ENCODE peak calls at places on chromosomes 3 and 15, in nine cellular contexts. Z, W, A, T, D, F, E, O and B are unnamed samples.

GRCh38 chr3:159911664-159912037 is 77.0 kb upstream of the IL12A start:
- DNase-seq in Z (no peak), W (no peak), A (no peak), T (no peak), D (no peak), F (no peak), E (no peak), O (no peak), B (no peak)

GRCh38 chr15:60682115-60682514 is 203.2 kb upstream of the ICE2 start:
- DNase-seq in Z (no peak), W (no peak), A (no peak), T (peak), D (no peak), F (no peak), E (no peak), O (no peak), B (no peak)

GRCh38 chr3:27945229-27945628 is 223.1 kb upstream of the EOMES start:
- DNase-seq in Z (no peak), W (no peak), A (no peak), T (no peak), D (no peak), F (no peak), E (no peak), O (no peak), B (no peak)

GRCh38 chr3:33277193-33277882 is at the start of gene FBXL2:
- DNase-seq in Z (no peak), W (peak), A (peak), T (peak), D (peak), F (no peak), E (no peak), O (no peak), B (no peak)

GRCh38 chr15:73700041-73700842 is 16.1 kb downstream of the CD276 start:
- DNase-seq in Z (peak), W (peak), A (peak), T (peak), D (peak), F (peak), E (peak), O (peak), B (peak)

GRCh38 chr3:155418426-155418825 is 124.9 kb upstream of the STRIT1 start:
- DNase-seq in Z (no peak), W (no peak), A (no peak), T (peak), D (peak), F (no peak), E (no peak), O (no peak), B (peak)

GRCh38 chr15:43777293-43777819 is 590 bp upstream of the ELL3 start:
- DNase-seq in Z (peak), W (peak), A (peak), T (peak), D (peak), F (peak), E (peak), O (peak), B (no peak)

GRCh38 chr3:107116251-107116650 is 261.0 kb upstream of the CCDC54 start:
- DNase-seq in Z (no peak), W (no peak), A (no peak), T (no peak), D (no peak), F (no peak), E (no peak), O (no peak), B (no peak)

GRCh38 chr3:138747229-138747628 is 87.5 kb downstream of the PIK3CB start:
- DNase-seq in Z (no peak), W (no peak), A (no peak), T (no peak), D (no peak), F (no peak), E (no peak), O (no peak), B (no peak)

GRCh38 chr3:133949438-133949837 is 53.8 kb upstream of the RAB6B start:
- DNase-seq in Z (no peak), W (no peak), A (no peak), T (no peak), D (no peak), F (no peak), E (no peak), O (no peak), B (no peak)

GRCh38 chr3:9795212-9795611 is 2.3 kb downstream of the ARPC4 start:
- DNase-seq in Z (no peak), W (no peak), A (no peak), T (no peak), D (no peak), F (no peak), E (no peak), O (no peak), B (no peak)

GRCh38 chr3:115239717-115240116 is 92.6 kb upstream of the ZBTB20 start:
- DNase-seq in Z (no peak), W (peak), A (peak), T (peak), D (peak), F (no peak), E (no peak), O (no peak), B (no peak)

GRCh38 chr3:39404943-39405686 is 1.4 kb upstream of the RPSA start:
- DNase-seq in Z (no peak), W (no peak), A (no peak), T (no peak), D (no peak), F (no peak), E (no peak), O (no peak), B (no peak)

GRCh38 chr3:85360742-85361387 is 402.1 kb downstream of the CADM2 start:
- DNase-seq in Z (no peak), W (no peak), A (no peak), T (no peak), D (peak), F (no peak), E (no peak), O (no peak), B (peak)

GRCh38 chr3:159800434-159801121 is 188.1 kb upstream of the IL12A start:
- DNase-seq in Z (no peak), W (no peak), A (no peak), T (no peak), D (no peak), F (no peak), E (no peak), O (no peak), B (no peak)

GRCh38 chr3:138477120-138477519 is 42.7 kb downstream of the ESYT3 start:
- DNase-seq in Z (no peak), W (no peak), A (no peak), T (no peak), D (no peak), F (no peak), E (no peak), O (no peak), B (no peak)

GRCh38 chr3:125431912-125432587 is 56.9 kb upstream of the ZNF148 start:
- DNase-seq in Z (no peak), W (no peak), A (no peak), T (peak), D (no peak), F (no peak), E (no peak), O (no peak), B (no peak)

GRCh38 chr15:75929799-75930565 is 26.3 kb downstream of the FBXO22 start:
- DNase-seq in Z (no peak), W (no peak), A (no peak), T (no peak), D (no peak), F (no peak), E (no peak), O (no peak), B (no peak)

GRCh38 chr15:56989411-56989924 is 71.0 kb downstream of the TCF12 start:
- DNase-seq in Z (no peak), W (no peak), A (no peak), T (peak), D (no peak), F (no peak), E (no peak), O (no peak), B (no peak)

GRCh38 chr3:123819949-123820348 is 64.2 kb downstream of the MYLK start:
- DNase-seq in Z (no peak), W (no peak), A (no peak), T (no peak), D (no peak), F (no peak), E (no peak), O (no peak), B (no peak)

GRCh38 chr3:16426665-16427064 is 86.8 kb downstream of the RFTN1 start:
- DNase-seq in Z (no peak), W (no peak), A (no peak), T (no peak), D (no peak), F (no peak), E (no peak), O (no peak), B (no peak)

GRCh38 chr3:107816082-107816481 is 274.7 kb downstream of the CD47 start:
- DNase-seq in Z (no peak), W (no peak), A (no peak), T (no peak), D (no peak), F (no peak), E (no peak), O (no peak), B (no peak)

GRCh38 chr3:13676618-13677017 is 127.7 kb downstream of the FBLN2 start:
- DNase-seq in Z (no peak), W (no peak), A (no peak), T (no peak), D (no peak), F (no peak), E (no peak), O (no peak), B (no peak)

GRCh38 chr15:43977072-43977884 is 150.5 kb downstream of the WDR76 start:
- DNase-seq in Z (no peak), W (no peak), A (no peak), T (no peak), D (no peak), F (no peak), E (peak), O (no peak), B (no peak)

GRCh38 chr15:58393196-58393790 is 38.5 kb upstream of the LIPC start:
- DNase-seq in Z (no peak), W (no peak), A (no peak), T (peak), D (peak), F (no peak), E (no peak), O (no peak), B (no peak)

GRCh38 chr3:30324587-30324986 is 281.8 kb upstream of the TGFBR2 start:
- DNase-seq in Z (no peak), W (no peak), A (no peak), T (peak), D (no peak), F (no peak), E (no peak), O (no peak), B (no peak)

GRCh38 chr3:138950006-138950644 is 3.1 kb downstream of the FOXL2NB start:
- DNase-seq in Z (no peak), W (no peak), A (no peak), T (peak), D (peak), F (no peak), E (no peak), O (no peak), B (no peak)

GRCh38 chr15:91420689-91421088 is 320.6 kb downstream of the SV2B start:
- DNase-seq in Z (no peak), W (no peak), A (no peak), T (no peak), D (no peak), F (no peak), E (no peak), O (no peak), B (no peak)

GRCh38 chr3:177286034-177286433 is 88.8 kb upstream of the TBL1XR1 start:
- DNase-seq in Z (no peak), W (no peak), A (no peak), T (peak), D (no peak), F (no peak), E (no peak), O (no peak), B (no peak)

GRCh38 chr3:81612768-81613167 is 148.7 kb downstream of the GBE1 start:
- DNase-seq in Z (no peak), W (no peak), A (no peak), T (no peak), D (no peak), F (no peak), E (no peak), O (no peak), B (no peak)

GRCh38 chr3:15041950-15042349 is 23.2 kb downstream of the MRPS25 start:
- DNase-seq in Z (no peak), W (no peak), A (no peak), T (no peak), D (no peak), F (no peak), E (no peak), O (no peak), B (no peak)

GRCh38 chr3:190562866-190563525 is 49.1 kb downstream of the IL1RAP start:
- DNase-seq in Z (no peak), W (no peak), A (no peak), T (peak), D (no peak), F (no peak), E (no peak), O (no peak), B (no peak)

GRCh38 chr3:4504340-4505261 is 11.5 kb downstream of the ITPR1 start:
- DNase-seq in Z (no peak), W (no peak), A (no peak), T (peak), D (no peak), F (no peak), E (peak), O (peak), B (no peak)

DNA sequence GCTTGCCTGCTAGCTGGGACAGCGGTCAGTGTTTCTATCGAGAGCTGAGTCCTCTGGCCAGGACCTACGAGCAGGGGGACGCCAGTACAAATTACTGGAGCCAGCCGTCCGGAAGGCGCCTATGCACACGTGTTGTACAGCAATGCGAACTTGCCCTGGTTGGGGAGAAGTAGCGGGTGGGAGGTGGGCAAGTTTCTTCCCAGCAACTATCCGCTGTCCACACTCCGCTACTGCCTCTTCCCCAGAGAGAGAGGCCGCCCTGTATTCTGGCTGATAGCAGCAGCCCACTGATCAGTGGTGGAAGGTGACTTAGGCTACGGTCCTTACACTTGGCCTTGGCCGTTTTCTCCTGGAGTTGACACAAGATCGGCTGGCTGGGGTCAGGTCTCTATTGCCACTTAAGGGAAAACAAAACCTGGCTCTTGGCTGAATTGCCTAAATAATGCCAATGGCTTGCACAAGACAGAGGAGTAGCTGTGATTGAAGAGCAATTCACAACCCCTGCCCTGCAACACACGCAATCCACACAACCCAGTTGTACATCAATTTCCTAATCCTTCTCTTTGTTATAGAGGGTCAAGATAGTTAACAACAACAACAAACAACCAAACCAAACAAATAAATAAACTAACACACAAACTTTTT is 12.8 kb upstream of the SHC4 start:
- DNase-seq in Z (no peak), W (peak), A (peak), T (no peak), D (no peak), F (no peak), E (no peak), O (no peak), B (peak)
- H3K27ac ChIP-seq in Z (no peak), W (peak), A (peak), T (no peak), D (peak), F (no peak), E (no peak), O (no peak), B (peak)

GRCh38 chr3:64145438-64145837 is 79.8 kb downstream of the PRICKLE2 start:
- DNase-seq in Z (no peak), W (no peak), A (no peak), T (no peak), D (no peak), F (no peak), E (no peak), O (no peak), B (no peak)

GRCh38 chr3:64143399-64144130 is 81.7 kb downstream of the PRICKLE2 start:
- DNase-seq in Z (no peak), W (no peak), A (no peak), T (peak), D (no peak), F (no peak), E (no peak), O (no peak), B (no peak)

GRCh38 chr3:64141476-64141875 is 83.8 kb downstream of the PRICKLE2 start:
- DNase-seq in Z (no peak), W (no peak), A (no peak), T (no peak), D (no peak), F (no peak), E (no peak), O (no peak), B (no peak)

GRCh38 chr3:64147211-64147610 is 78.1 kb downstream of the PRICKLE2 start:
- DNase-seq in Z (no peak), W (no peak), A (no peak), T (no peak), D (no peak), F (no peak), E (no peak), O (no peak), B (no peak)

GRCh38 chr3:64144241-64144900 is 80.9 kb downstream of the PRICKLE2 start:
- DNase-seq in Z (no peak), W (no peak), A (no peak), T (no peak), D (no peak), F (no peak), E (no peak), O (no peak), B (no peak)
- H3K27ac ChIP-seq in Z (no peak), W (no peak), A (no peak), T (no peak), D (no peak), F (no peak), E (no peak), O (no peak), B (no peak)

GRCh38 chr3:42148086-42148842 is 57.1 kb downstream of the TRAK1 start:
- DNase-seq in Z (no peak), W (no peak), A (no peak), T (no peak), D (no peak), F (no peak), E (no peak), O (no peak), B (no peak)

GRCh38 chr3:42148982-42149432 is 57.9 kb downstream of the TRAK1 start:
- DNase-seq in Z (no peak), W (peak), A (peak), T (peak), D (peak), F (no peak), E (no peak), O (no peak), B (peak)

GRCh38 chr3:42151596-42152145 is 60.5 kb downstream of the TRAK1 start:
- DNase-seq in Z (no peak), W (no peak), A (no peak), T (no peak), D (no peak), F (no peak), E (no peak), O (no peak), B (no peak)

GRCh38 chr3:42152193-42152592 is 61.0 kb downstream of the TRAK1 start:
- DNase-seq in Z (no peak), W (no peak), A (no peak), T (no peak), D (no peak), F (no peak), E (no peak), O (no peak), B (no peak)

DNA sequence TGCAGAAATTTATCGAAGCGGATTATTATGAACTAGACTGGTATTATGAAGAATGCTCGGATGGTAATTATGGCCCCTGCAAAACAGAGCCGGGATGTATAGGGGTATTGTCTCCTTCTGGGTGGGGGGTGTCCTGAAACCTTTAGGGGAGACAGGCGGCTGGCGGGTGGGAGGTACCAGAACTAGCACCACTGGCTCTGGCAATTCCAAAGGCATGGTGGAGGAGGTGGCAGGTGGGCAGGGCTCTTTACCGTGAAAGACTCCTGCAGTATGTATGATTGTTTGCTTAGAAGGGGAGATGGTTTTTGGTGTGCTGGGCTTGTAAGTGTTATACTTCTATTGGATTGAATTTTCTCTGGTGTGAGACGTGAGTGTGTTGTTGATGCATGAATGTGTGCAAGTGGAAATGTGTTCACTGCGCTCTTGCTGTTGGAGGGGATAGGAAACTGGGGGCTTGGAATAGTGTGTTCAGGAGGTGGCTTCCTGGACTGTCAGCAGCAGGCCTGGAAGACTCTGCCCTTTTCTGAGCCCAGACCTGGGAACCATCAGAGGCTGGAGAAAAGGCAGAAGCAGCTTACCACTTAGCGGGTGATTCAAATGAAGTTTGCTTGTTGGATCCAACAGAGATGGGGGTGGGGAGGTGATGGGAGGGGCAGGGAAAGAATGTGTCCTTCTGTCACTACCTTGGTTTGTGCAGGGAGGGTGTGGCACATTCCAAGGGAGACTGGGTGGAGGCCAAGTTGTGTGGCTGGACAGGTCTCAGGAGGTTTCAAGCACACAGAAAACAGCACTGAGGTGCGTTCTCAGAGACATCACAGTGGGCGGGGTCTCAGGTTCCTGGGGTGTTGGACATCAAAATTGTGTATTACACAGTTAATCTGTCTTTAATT is 58.6 kb downstream of the TRAK1 start:
- DNase-seq in Z (no peak), W (no peak), A (no peak), T (no peak), D (no peak), F (no peak), E (no peak), O (no peak), B (no peak)
- H3K27ac ChIP-seq in Z (no peak), W (no peak), A (no peak), T (no peak), D (peak), F (no peak), E (no peak), O (no peak), B (peak)

GRCh38 chr3:165193392-165194268 is 2.6 kb downstream of the SLITRK3 start:
- DNase-seq in Z (no peak), W (no peak), A (no peak), T (peak), D (no peak), F (no peak), E (no peak), O (no peak), B (no peak)
- H3K27ac ChIP-seq in Z (no peak), W (no peak), A (no peak), T (no peak), D (peak), F (no peak), E (no peak), O (no peak), B (no peak)

GRCh38 chr3:72977060-72977459 is 19.6 kb upstream of the PPP4R2 start:
- DNase-seq in Z (no peak), W (no peak), A (no peak), T (peak), D (no peak), F (no peak), E (no peak), O (no peak), B (no peak)

GRCh38 chr3:72974956-72975355 is 21.7 kb upstream of the PPP4R2 start:
- DNase-seq in Z (no peak), W (no peak), A (no peak), T (no peak), D (no peak), F (no peak), E (no peak), O (no peak), B (no peak)

GRCh38 chr3:72973786-72974185 is 22.8 kb upstream of the PPP4R2 start:
- DNase-seq in Z (no peak), W (no peak), A (no peak), T (no peak), D (no peak), F (no peak), E (no peak), O (no peak), B (no peak)

GRCh38 chr3:72976182-72976825 is 20.3 kb upstream of the PPP4R2 start:
- DNase-seq in Z (no peak), W (no peak), A (no peak), T (peak), D (no peak), F (no peak), E (no peak), O (no peak), B (no peak)

GRCh38 chr3:72977463-72977862 is 19.1 kb upstream of the PPP4R2 start:
- DNase-seq in Z (no peak), W (no peak), A (no peak), T (no peak), D (no peak), F (no peak), E (no peak), O (no peak), B (no peak)
- H3K27ac ChIP-seq in Z (no peak), W (no peak), A (no peak), T (no peak), D (no peak), F (no peak), E (no peak), O (no peak), B (no peak)

GRCh38 chr3:37163262-37164020 is 10.9 kb downstream of the LRRFIP2 start:
- DNase-seq in Z (no peak), W (no peak), A (no peak), T (peak), D (no peak), F (no peak), E (no peak), O (no peak), B (no peak)
- H3K27ac ChIP-seq in Z (no peak), W (no peak), A (no peak), T (peak), D (no peak), F (no peak), E (no peak), O (no peak), B (no peak)